ENCODE peak calls at places on chromosomes 6 and 20, in four cellular contexts. One of them, this sample, is unnamed.

GRCh38 chr20:39291301-39291700 is 329.2 kb downstream of the DHX35 start:
- DNase-seq in WTC11: no peak
- DNase-seq in HepG2: no peak
- DNase-seq in K562: no peak
- DNase-seq in this sample: no peak

GRCh38 chr6:41723178-41723935 is 12.1 kb downstream of the TFEB start:
- DNase-seq in WTC11: peak; percentile 36
- DNase-seq in HepG2: peak; percentile 77
- DNase-seq in K562: peak; percentile 56
- DNase-seq in this sample: peak; percentile 63

GRCh38 chr6:22882581-22882980 is 313.2 kb downstream of the HDGFL1 start:
- DNase-seq in K562: no peak
- DNase-seq in HepG2: no peak
- DNase-seq in WTC11: no peak
- DNase-seq in this sample: no peak

GRCh38 chr6:44697333-44697732 is 309.8 kb downstream of the CDC5L start:
- DNase-seq in K562: no peak
- DNase-seq in HepG2: no peak
- DNase-seq in WTC11: peak; percentile 17
- DNase-seq in this sample: no peak

GRCh38 chr6:140046030-140046632 is 671.7 kb upstream of the CITED2 start:
- DNase-seq in K562: no peak
- DNase-seq in HepG2: no peak
- DNase-seq in WTC11: no peak
- DNase-seq in this sample: no peak

GRCh38 chr6:79750806-79751205 is 119.7 kb downstream of the SH3BGRL2 start:
- DNase-seq in HepG2: no peak
- DNase-seq in WTC11: peak; percentile 12
- DNase-seq in K562: no peak
- DNase-seq in this sample: no peak

GRCh38 chr6:70315096-70315751 is 12.3 kb upstream of the COL9A1 start:
- DNase-seq in WTC11: no peak
- DNase-seq in HepG2: no peak
- DNase-seq in K562: no peak
- DNase-seq in this sample: no peak

GRCh38 chr6:11172501-11173337 is 59.7 kb downstream of the NEDD9 start:
- DNase-seq in WTC11: peak; percentile 84
- DNase-seq in HepG2: peak; percentile 66
- DNase-seq in K562: peak; percentile 60
- DNase-seq in this sample: no peak

GRCh38 chr20:46311039-46311650 is 2.8 kb upstream of the CDH22 start:
- DNase-seq in WTC11: no peak
- DNase-seq in HepG2: peak; percentile 58
- DNase-seq in K562: no peak
- DNase-seq in this sample: peak; percentile 20

DNA sequence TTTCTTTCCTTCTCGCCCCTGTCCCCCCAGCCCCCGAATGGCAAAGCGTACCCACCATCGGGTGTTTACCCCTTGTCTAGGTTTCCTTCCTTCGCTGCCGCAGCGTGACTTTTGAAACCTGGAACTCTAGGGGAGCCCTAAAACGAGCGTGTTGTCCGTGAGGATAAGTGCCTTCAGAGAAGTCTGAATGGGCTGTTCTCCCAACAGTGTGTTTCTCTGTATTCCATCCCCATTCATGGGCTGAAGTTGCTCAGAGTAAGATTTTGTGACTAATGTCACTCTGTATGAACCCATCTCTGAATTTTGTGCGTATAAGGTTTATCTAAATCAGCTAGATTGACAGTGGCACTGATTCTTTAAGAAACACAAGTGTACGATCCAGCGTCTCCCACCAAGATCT is 949 bp downstream of the MACROD2 start:
- DNase-seq in WTC11: no peak
- DNase-seq in HepG2: no peak
- DNase-seq in K562: no peak
- DNase-seq in this sample: no peak
- TF ChIP-seq NR3C1 in WTC11: no peak
- TF ChIP-seq NR3C1 in HepG2: no peak
- TF ChIP-seq NR3C1 in K562: no peak
- TF ChIP-seq NR3C1 in this sample: no peak

GRCh38 chr6:31587791-31588777 is 2.0 kb downstream of the LST1 start:
- DNase-seq in K562: no peak
- DNase-seq in HepG2: no peak
- DNase-seq in WTC11: no peak
- DNase-seq in this sample: no peak

GRCh38 chr6:31582230-31582601 is at the start of gene LTB:
- DNase-seq in K562: no peak
- DNase-seq in HepG2: no peak
- DNase-seq in WTC11: no peak
- DNase-seq in this sample: no peak

GRCh38 chr6:31586596-31586995 is 519 bp downstream of the LST1 start:
- DNase-seq in WTC11: no peak
- DNase-seq in K562: no peak
- DNase-seq in HepG2: no peak
- DNase-seq in this sample: no peak

GRCh38 chr6:31586013-31586412 is at the start of gene LST1:
- DNase-seq in WTC11: no peak
- DNase-seq in K562: no peak
- DNase-seq in HepG2: no peak
- DNase-seq in this sample: no peak

DNA sequence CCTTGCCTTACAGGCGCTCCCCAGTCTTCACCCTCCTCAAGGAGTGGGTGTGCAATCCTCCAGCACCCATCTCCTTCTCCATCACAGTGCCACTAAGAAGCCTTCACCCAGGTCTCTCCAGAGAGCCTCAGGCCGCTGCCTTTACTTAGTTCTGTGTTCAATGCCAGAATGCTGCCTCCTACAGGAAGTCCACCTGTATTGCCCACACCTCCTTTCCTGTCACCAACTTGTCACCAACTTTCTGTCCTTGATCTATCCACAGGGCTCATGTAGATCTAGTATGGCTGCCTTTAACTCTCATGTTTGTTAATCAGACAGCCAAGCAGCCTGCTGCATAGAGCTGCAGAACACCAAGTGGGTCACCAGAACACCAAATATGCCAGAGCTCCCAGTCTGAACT is 546 bp upstream of the LST1 start:
- DNase-seq in K562: peak; percentile 52
- DNase-seq in WTC11: peak; percentile 62
- DNase-seq in HepG2: peak; percentile 50
- DNase-seq in this sample: peak; percentile 36
- TF ChIP-seq NR3C1 in K562: no peak
- TF ChIP-seq NR3C1 in WTC11: no peak
- TF ChIP-seq NR3C1 in HepG2: no peak
- TF ChIP-seq NR3C1 in this sample: no peak

DNA sequence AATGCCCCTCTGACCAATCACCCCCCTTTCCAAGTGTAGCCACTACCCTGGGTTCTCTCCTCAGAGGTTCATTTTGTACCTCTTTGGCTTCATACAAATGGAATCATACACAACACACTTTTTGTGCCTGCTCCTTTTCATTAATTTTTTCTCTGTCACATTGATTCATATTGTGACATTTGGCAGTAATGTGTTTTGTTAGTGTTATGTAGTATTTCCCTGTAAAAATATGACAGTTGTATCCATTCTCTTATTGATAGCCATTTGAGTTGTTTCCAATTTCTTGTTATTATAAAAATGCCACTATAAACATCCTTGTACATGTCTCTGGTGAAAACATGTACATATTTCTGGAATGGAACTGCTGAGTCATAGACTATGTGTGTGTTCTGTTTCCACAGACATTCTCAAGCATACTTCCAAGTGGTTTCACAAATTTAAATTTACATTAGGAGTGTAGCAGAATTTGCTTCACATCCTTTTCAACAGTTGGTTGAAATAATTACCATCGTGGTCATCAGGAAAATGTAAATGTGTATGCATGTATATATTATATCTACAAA is 92.8 kb upstream of the SYNDIG1 start:
- DNase-seq in WTC11: no peak
- DNase-seq in HepG2: no peak
- DNase-seq in K562: no peak
- DNase-seq in this sample: peak; percentile 29
- TF ChIP-seq NR3C1 in WTC11: no peak
- TF ChIP-seq NR3C1 in HepG2: no peak
- TF ChIP-seq NR3C1 in K562: no peak
- TF ChIP-seq NR3C1 in this sample: no peak

GRCh38 chr6:19994909-19995308 is 157.7 kb downstream of the ID4 start:
- DNase-seq in HepG2: no peak
- DNase-seq in WTC11: no peak
- DNase-seq in K562: no peak
- DNase-seq in this sample: no peak

GRCh38 chr6:20001286-20001685 is 164.1 kb downstream of the ID4 start:
- DNase-seq in WTC11: no peak
- DNase-seq in K562: no peak
- DNase-seq in HepG2: no peak
- DNase-seq in this sample: no peak

GRCh38 chr6:19995575-19996257 is 158.5 kb downstream of the ID4 start:
- DNase-seq in HepG2: no peak
- DNase-seq in WTC11: no peak
- DNase-seq in K562: peak; percentile 81
- DNase-seq in this sample: no peak

GRCh38 chr6:19997104-19997503 is 159.9 kb downstream of the ID4 start:
- DNase-seq in K562: no peak
- DNase-seq in WTC11: no peak
- DNase-seq in HepG2: no peak
- DNase-seq in this sample: no peak

DNA sequence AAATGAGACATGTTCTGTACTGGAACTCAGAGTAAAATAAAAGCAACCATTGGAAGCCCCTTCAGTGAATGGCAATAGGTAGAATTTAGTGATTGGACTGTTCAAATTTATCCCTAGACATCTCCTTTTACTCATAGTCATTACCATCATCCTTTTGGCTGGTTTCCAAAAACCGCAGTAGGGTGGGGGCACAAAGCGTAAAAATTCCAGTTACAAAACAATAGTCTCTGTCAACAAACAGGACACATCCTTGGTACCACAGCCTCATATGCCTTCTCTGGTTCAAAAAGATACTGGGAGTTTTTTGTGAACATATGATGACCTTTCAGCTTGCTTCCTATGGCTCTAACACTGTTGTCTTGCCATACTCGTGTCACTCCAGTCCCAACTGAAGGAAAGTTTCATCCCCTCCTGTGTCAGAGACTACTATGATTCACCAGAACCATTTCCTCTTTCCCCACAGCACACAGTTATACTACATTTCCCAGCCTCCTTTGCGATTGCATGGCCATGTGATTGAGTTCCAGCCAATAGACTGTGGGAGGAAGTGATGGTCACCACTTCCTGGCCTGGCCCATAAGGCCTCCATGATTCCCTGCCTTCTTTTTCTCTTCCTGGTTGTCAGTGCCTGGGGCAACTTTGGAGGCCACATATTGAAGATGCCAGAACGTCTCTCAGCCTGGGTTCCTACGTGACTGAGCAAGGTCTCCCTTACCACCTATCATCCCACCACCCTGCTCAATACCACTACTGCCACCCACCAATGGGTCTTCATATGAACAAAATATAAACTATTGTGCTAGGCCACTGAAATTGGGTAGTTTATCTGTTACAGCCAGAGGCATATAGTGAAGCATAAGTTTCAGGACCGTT is 162.4 kb downstream of the ID4 start:
- DNase-seq in HepG2: no peak
- DNase-seq in WTC11: no peak
- DNase-seq in K562: peak; percentile 79
- DNase-seq in this sample: peak; percentile 48
- TF ChIP-seq NR3C1 in HepG2: no peak
- TF ChIP-seq NR3C1 in WTC11: no peak
- TF ChIP-seq NR3C1 in K562: no peak
- TF ChIP-seq NR3C1 in this sample: no peak